ENCODE peak calls at places on chromosomes 6 and 20, in nine cellular contexts. T is CD4-positive, alpha-beta T cell; K is HTR-8/SVneo; N is effector CD4-positive, alpha-beta T cell; I is KG1; D is heart left ventricle; A is psoas muscle; S is globus pallidus; R is HS-5. C is an unnamed sample.

GRCh38 chr20:16740365-16741072 is 7.6 kb upstream of the OTOR start:
- DNase-seq in T (no peak), K (no peak), N (no peak), I (no peak), D (no peak), A (no peak), S (no peak), R (no peak), C (no peak)

GRCh38 chr6:130697661-130698535 is 129.3 kb upstream of the SMLR1 start:
- DNase-seq in T (peak), K (peak), N (peak), I (peak), D (peak), A (no peak), S (no peak), R (peak), C (no peak)

GRCh38 chr6:43771210-43771857 is 1.3 kb downstream of the VEGFA start:
- DNase-seq in T (peak), K (no peak), N (peak), I (peak), D (peak), A (peak), S (no peak), R (no peak), C (peak)

GRCh38 chr20:58174708-58175287 is 53.7 kb downstream of the ANKRD60 start:
- DNase-seq in T (no peak), K (no peak), N (no peak), I (no peak), D (peak), A (peak), S (no peak), R (no peak), C (no peak)

GRCh38 chr6:7148100-7148822 is 40.5 kb downstream of the RREB1 start:
- DNase-seq in T (no peak), K (peak), N (no peak), I (no peak), D (no peak), A (no peak), S (no peak), R (peak), C (no peak)

GRCh38 chr20:62496525-62497218 is 20.9 kb upstream of the GATA5 start:
- DNase-seq in T (peak), K (peak), N (no peak), I (no peak), D (no peak), A (no peak), S (no peak), R (no peak), C (no peak)

GRCh38 chr6:46983007-46983411 is 59.1 kb downstream of the ADGRF1 start:
- DNase-seq in T (no peak), K (no peak), N (no peak), I (no peak), D (no peak), A (no peak), S (no peak), R (peak), C (no peak)

GRCh38 chr20:58407201-58407873 is 18.3 kb downstream of the VAPB start:
- DNase-seq in T (no peak), K (peak), N (no peak), I (no peak), D (no peak), A (no peak), S (no peak), R (no peak), C (no peak)

GRCh38 chr6:21981235-21981833 is 315.5 kb downstream of the PRL start:
- DNase-seq in T (no peak), K (no peak), N (no peak), I (no peak), D (no peak), A (no peak), S (no peak), R (no peak), C (no peak)

GRCh38 chr6:68296126-68296525 is 339.0 kb upstream of the ADGRB3 start:
- DNase-seq in T (no peak), K (no peak), N (no peak), I (no peak), D (no peak), A (no peak), S (no peak), R (no peak), C (no peak)